ENCODE peak calls at places on chromosomes 6 and 20, in seven cellular contexts. One of them, this sample, is unnamed.

GRCh38 chr6:106163966-106164877 is 78.1 kb downstream of the PRDM1 start:
- DNase-seq in fibroblast of mammary gland: peak; percentile 97
- DNase-seq in natural killer cell: peak; percentile 64
- DNase-seq in psoas muscle: peak; percentile 57
- DNase-seq in lower lobe of right lung: no peak
- DNase-seq in B cell: peak; percentile 79
- DNase-seq in A549: no peak
- DNase-seq in this sample: no peak

GRCh38 chr6:25487012-25487411 is 165.0 kb upstream of the SCGN start:
- DNase-seq in fibroblast of mammary gland: no peak
- DNase-seq in natural killer cell: no peak
- DNase-seq in psoas muscle: no peak
- DNase-seq in lower lobe of right lung: no peak
- DNase-seq in B cell: no peak
- DNase-seq in A549: no peak
- DNase-seq in this sample: no peak

GRCh38 chr20:41469868-41470267 is 103.2 kb upstream of the EMILIN3 start:
- DNase-seq in fibroblast of mammary gland: peak; percentile 31
- DNase-seq in natural killer cell: no peak
- DNase-seq in psoas muscle: no peak
- DNase-seq in lower lobe of right lung: no peak
- DNase-seq in B cell: no peak
- DNase-seq in A549: no peak
- DNase-seq in this sample: no peak

GRCh38 chr6:132388291-132388690 is 13.0 kb downstream of the MOXD1 start:
- DNase-seq in fibroblast of mammary gland: peak; percentile 32
- DNase-seq in natural killer cell: no peak
- DNase-seq in psoas muscle: no peak
- DNase-seq in lower lobe of right lung: no peak
- DNase-seq in B cell: no peak
- DNase-seq in A549: no peak
- DNase-seq in this sample: no peak

GRCh38 chr6:108793449-108794134 is 54.6 kb upstream of the ARMC2 start:
- DNase-seq in fibroblast of mammary gland: no peak
- DNase-seq in natural killer cell: no peak
- DNase-seq in psoas muscle: no peak
- DNase-seq in lower lobe of right lung: no peak
- DNase-seq in B cell: no peak
- DNase-seq in A549: no peak
- DNase-seq in this sample: no peak

GRCh38 chr6:44216677-44217331 is at the start of gene MYMX:
- DNase-seq in fibroblast of mammary gland: no peak
- DNase-seq in natural killer cell: no peak
- DNase-seq in psoas muscle: no peak
- DNase-seq in lower lobe of right lung: no peak
- DNase-seq in B cell: no peak
- DNase-seq in A549: no peak
- DNase-seq in this sample: no peak

GRCh38 chr20:25319241-25320034 is 71.2 kb downstream of the ABHD12 start:
- DNase-seq in fibroblast of mammary gland: no peak
- DNase-seq in natural killer cell: peak; percentile 13
- DNase-seq in psoas muscle: no peak
- DNase-seq in lower lobe of right lung: no peak
- DNase-seq in B cell: no peak
- DNase-seq in A549: no peak
- DNase-seq in this sample: no peak

GRCh38 chr6:43803055-43803782 is 33.2 kb downstream of the VEGFA start:
- DNase-seq in fibroblast of mammary gland: peak; percentile 53
- DNase-seq in natural killer cell: no peak
- DNase-seq in psoas muscle: peak; percentile 82
- DNase-seq in lower lobe of right lung: no peak
- DNase-seq in B cell: no peak
- DNase-seq in A549: no peak
- DNase-seq in this sample: no peak

GRCh38 chr6:56374841-56375369 is 127.5 kb upstream of the COL21A1 start:
- DNase-seq in fibroblast of mammary gland: peak; percentile 87
- DNase-seq in natural killer cell: no peak
- DNase-seq in psoas muscle: no peak
- DNase-seq in lower lobe of right lung: no peak
- DNase-seq in B cell: no peak
- DNase-seq in A549: no peak
- DNase-seq in this sample: no peak

GRCh38 chr20:10074513-10074912 is 39.7 kb downstream of the ANKEF1 start:
- DNase-seq in fibroblast of mammary gland: peak; percentile 98
- DNase-seq in natural killer cell: no peak
- DNase-seq in psoas muscle: no peak
- DNase-seq in lower lobe of right lung: no peak
- DNase-seq in B cell: no peak
- DNase-seq in A549: peak; percentile 75
- DNase-seq in this sample: no peak

GRCh38 chr6:29827579-29828470 is at the start of gene HLA-G:
- DNase-seq in fibroblast of mammary gland: no peak
- DNase-seq in natural killer cell: no peak
- DNase-seq in psoas muscle: no peak
- DNase-seq in lower lobe of right lung: no peak
- DNase-seq in B cell: peak; percentile 22
- DNase-seq in A549: no peak
- DNase-seq in this sample: no peak

GRCh38 chr20:31936430-31936829 is 15.4 kb downstream of the PDRG1 start:
- DNase-seq in fibroblast of mammary gland: no peak
- DNase-seq in natural killer cell: no peak
- DNase-seq in psoas muscle: no peak
- DNase-seq in lower lobe of right lung: no peak
- DNase-seq in B cell: no peak
- DNase-seq in A549: no peak
- DNase-seq in this sample: no peak

GRCh38 chr20:39574061-39574460 is 611.9 kb downstream of the DHX35 start:
- DNase-seq in fibroblast of mammary gland: no peak
- DNase-seq in natural killer cell: no peak
- DNase-seq in psoas muscle: no peak
- DNase-seq in lower lobe of right lung: no peak
- DNase-seq in B cell: no peak
- DNase-seq in A549: no peak
- DNase-seq in this sample: no peak

GRCh38 chr6:5152417-5152816 is 67.3 kb downstream of the PPP1R3G start:
- DNase-seq in fibroblast of mammary gland: no peak
- DNase-seq in natural killer cell: no peak
- DNase-seq in psoas muscle: no peak
- DNase-seq in lower lobe of right lung: no peak
- DNase-seq in B cell: no peak
- DNase-seq in A549: no peak
- DNase-seq in this sample: no peak

GRCh38 chr6:36024154-36024760 is at the start of gene SLC26A8:
- DNase-seq in fibroblast of mammary gland: no peak
- DNase-seq in natural killer cell: no peak
- DNase-seq in psoas muscle: peak; percentile 48
- DNase-seq in lower lobe of right lung: no peak
- DNase-seq in B cell: peak; percentile 22
- DNase-seq in A549: no peak
- DNase-seq in this sample: peak; percentile 21

GRCh38 chr6:146974346-146974745 is 229.9 kb upstream of the STXBP5 start:
- DNase-seq in fibroblast of mammary gland: no peak
- DNase-seq in natural killer cell: no peak
- DNase-seq in psoas muscle: no peak
- DNase-seq in lower lobe of right lung: no peak
- DNase-seq in B cell: no peak
- DNase-seq in A549: no peak
- DNase-seq in this sample: no peak

GRCh38 chr6:152089992-152090391 is 282.5 kb downstream of the ESR1 start:
- DNase-seq in fibroblast of mammary gland: peak; percentile 77
- DNase-seq in natural killer cell: no peak
- DNase-seq in psoas muscle: peak; percentile 66
- DNase-seq in lower lobe of right lung: no peak
- DNase-seq in B cell: no peak
- DNase-seq in A549: no peak
- DNase-seq in this sample: no peak

GRCh38 chr6:3455490-3456394 is 1.1 kb downstream of the SLC22A23 start:
- DNase-seq in fibroblast of mammary gland: no peak
- DNase-seq in natural killer cell: no peak
- DNase-seq in psoas muscle: peak; percentile 69
- DNase-seq in lower lobe of right lung: peak; percentile 59
- DNase-seq in B cell: peak; percentile 41
- DNase-seq in A549: no peak
- DNase-seq in this sample: peak; percentile 28

GRCh38 chr6:50390416-50390815 is 322.9 kb upstream of the TFAP2D start:
- DNase-seq in fibroblast of mammary gland: no peak
- DNase-seq in natural killer cell: no peak
- DNase-seq in psoas muscle: no peak
- DNase-seq in lower lobe of right lung: no peak
- DNase-seq in B cell: no peak
- DNase-seq in A549: no peak
- DNase-seq in this sample: no peak

DNA sequence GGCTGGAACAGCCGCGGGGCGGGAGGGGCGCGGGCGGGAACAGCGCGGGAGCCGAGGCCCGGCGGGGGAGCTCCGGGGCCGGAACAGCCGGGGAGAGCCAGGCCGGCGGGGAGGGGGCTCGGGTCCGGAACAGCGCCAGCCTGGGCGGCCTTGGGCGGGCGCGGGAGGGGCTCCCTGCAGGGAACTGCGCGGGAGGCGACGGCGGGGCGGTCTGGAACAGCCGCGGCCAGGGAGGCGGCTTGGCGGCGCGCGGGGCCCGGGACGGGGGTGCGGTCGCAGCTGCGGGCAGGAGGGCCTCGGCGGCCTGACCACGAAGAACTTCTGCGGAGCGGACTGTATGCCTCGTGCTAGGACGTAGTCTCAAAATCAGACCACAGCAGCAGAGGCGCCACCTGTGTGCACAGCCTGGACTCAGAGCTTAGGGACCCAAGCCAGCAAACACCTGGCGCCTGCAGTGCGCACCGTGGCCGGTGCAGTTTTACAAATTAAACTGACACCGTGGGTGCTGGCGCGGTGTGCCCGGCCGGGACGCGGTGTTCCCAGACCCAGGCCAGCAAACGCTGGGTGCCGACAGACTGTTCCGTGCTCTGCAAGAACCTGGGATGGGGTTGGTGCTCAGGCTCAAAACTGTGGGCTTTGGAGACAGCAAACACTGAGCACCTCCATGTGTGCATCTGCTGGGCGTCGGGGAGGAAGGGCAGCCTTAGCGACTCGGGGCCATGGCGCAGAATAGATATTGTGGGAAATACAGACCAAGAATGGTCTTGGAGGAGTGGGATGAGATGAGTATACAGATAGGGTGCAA is 572 bp downstream of the ZNF341 start:
- DNase-seq in fibroblast of mammary gland: peak; percentile 73
- DNase-seq in natural killer cell: no peak
- DNase-seq in psoas muscle: peak; percentile 93
- DNase-seq in lower lobe of right lung: peak; percentile 93
- DNase-seq in B cell: no peak
- DNase-seq in A549: peak; percentile 18
- DNase-seq in this sample: no peak
- TF ChIP-seq CTCF in fibroblast of mammary gland: no peak
- TF ChIP-seq CTCF in natural killer cell: no peak
- TF ChIP-seq CTCF in psoas muscle: no peak
- TF ChIP-seq CTCF in lower lobe of right lung: peak; percentile 14
- TF ChIP-seq CTCF in B cell: no peak
- TF ChIP-seq CTCF in A549: no peak
- TF ChIP-seq CTCF in this sample: no peak

DNA sequence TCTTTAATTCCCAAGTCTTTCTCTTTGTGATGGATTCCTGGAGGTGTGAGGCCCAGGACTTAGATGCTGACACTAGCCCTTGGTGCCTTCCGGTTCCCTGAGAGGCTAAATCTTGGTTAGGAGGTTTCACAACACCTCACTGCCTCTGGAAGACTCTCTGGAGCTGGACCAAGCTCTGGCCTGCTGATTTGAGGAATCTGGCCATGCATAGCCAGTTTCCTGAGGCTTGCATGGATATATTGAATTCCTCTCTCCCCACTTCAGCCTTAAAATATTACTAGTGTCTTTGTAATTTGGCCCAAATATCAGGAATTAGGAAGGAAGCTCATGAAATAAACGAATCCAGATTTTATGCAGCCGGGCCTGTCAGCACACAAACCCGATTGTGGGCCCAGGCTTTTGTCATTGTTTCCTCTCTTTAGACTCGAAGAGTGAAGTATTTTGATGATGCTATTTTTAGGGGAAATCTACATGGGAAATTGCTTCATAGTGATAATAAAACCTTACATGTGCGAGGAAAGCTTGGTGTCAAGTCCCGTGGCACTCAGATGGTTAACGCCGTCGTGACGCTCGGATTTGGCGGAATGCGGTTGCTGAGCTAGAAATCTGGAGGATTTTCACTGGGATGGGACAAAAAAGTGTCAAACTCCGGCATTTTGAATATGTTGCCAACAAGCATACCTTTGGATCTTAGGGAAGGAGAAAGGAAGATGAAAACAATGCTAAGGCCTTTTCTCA is 144.4 kb downstream of the PHACTR3 start:
- DNase-seq in fibroblast of mammary gland: peak; percentile 60
- DNase-seq in natural killer cell: no peak
- DNase-seq in psoas muscle: no peak
- DNase-seq in lower lobe of right lung: no peak
- DNase-seq in B cell: no peak
- DNase-seq in A549: no peak
- DNase-seq in this sample: no peak
- TF ChIP-seq CTCF in fibroblast of mammary gland: no peak
- TF ChIP-seq CTCF in natural killer cell: no peak
- TF ChIP-seq CTCF in psoas muscle: no peak
- TF ChIP-seq CTCF in lower lobe of right lung: no peak
- TF ChIP-seq CTCF in B cell: no peak
- TF ChIP-seq CTCF in A549: no peak
- TF ChIP-seq CTCF in this sample: no peak

GRCh38 chr20:6384368-6384767 is 261.5 kb upstream of the FERMT1 start:
- DNase-seq in fibroblast of mammary gland: no peak
- DNase-seq in natural killer cell: no peak
- DNase-seq in psoas muscle: no peak
- DNase-seq in lower lobe of right lung: no peak
- DNase-seq in B cell: no peak
- DNase-seq in A549: no peak
- DNase-seq in this sample: no peak

GRCh38 chr20:6384956-6385355 is 262.1 kb upstream of the FERMT1 start:
- DNase-seq in fibroblast of mammary gland: no peak
- DNase-seq in natural killer cell: no peak
- DNase-seq in psoas muscle: no peak
- DNase-seq in lower lobe of right lung: no peak
- DNase-seq in B cell: no peak
- DNase-seq in A549: no peak
- DNase-seq in this sample: no peak

DNA sequence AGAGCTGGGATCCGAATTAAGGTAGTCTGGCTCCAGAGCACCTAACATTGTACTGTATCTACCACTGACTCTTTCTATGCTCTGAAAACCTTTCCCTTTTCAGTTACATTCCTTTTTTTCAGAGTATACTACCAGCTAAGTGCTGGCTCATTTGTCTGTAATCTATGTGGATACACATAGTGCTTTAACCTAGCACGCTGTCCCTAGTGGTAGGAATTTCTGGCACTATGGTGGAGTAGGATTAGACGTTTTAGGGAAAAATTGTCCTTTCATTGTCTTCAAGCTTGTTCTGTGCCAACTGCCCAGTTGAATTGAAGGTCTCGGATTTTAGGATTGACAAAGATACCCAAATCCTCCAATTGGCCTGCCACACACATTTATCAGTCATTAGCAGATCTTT is 259.1 kb upstream of the FERMT1 start:
- DNase-seq in fibroblast of mammary gland: no peak
- DNase-seq in natural killer cell: no peak
- DNase-seq in psoas muscle: no peak
- DNase-seq in lower lobe of right lung: no peak
- DNase-seq in B cell: no peak
- DNase-seq in A549: no peak
- DNase-seq in this sample: peak; percentile 8
- TF ChIP-seq CTCF in fibroblast of mammary gland: no peak
- TF ChIP-seq CTCF in natural killer cell: no peak
- TF ChIP-seq CTCF in psoas muscle: no peak
- TF ChIP-seq CTCF in lower lobe of right lung: peak; percentile 42
- TF ChIP-seq CTCF in B cell: no peak
- TF ChIP-seq CTCF in A549: no peak
- TF ChIP-seq CTCF in this sample: peak; percentile 79

GRCh38 chr6:122746708-122747107 is 32.8 kb upstream of the FABP7 start:
- DNase-seq in fibroblast of mammary gland: no peak
- DNase-seq in natural killer cell: no peak
- DNase-seq in psoas muscle: no peak
- DNase-seq in lower lobe of right lung: peak; percentile 59
- DNase-seq in B cell: no peak
- DNase-seq in A549: no peak
- DNase-seq in this sample: no peak
- TF ChIP-seq CTCF in fibroblast of mammary gland: no peak
- TF ChIP-seq CTCF in natural killer cell: no peak
- TF ChIP-seq CTCF in psoas muscle: no peak
- TF ChIP-seq CTCF in lower lobe of right lung: no peak
- TF ChIP-seq CTCF in B cell: no peak
- TF ChIP-seq CTCF in A549: no peak
- TF ChIP-seq CTCF in this sample: no peak

This sample was measured in endothelial cell.